ENCODE peak calls at places on chromosomes 1 and 21, in nine cellular contexts. O is OCI-LY7, S is lower leg skin, I is lung microvascular endothelial cell, F is C1 segment of cervical spinal cord, G is GM20000, E is astrocyte of the cerebellum, J is frontal cortex, X is HEK293T. K is an unnamed sample.

GRCh38 chr1:152112101-152112884 is 3.0 kb downstream of the TCHH start:
- DNase-seq in G (no peak), E (no peak), F (no peak), I (peak), X (peak), S (no peak), O (no peak), J (no peak), K (no peak)

GRCh38 chr21:45308211-45309068 is 20.7 kb upstream of the POFUT2 start:
- DNase-seq in J (no peak), X (no peak), S (no peak), F (no peak), G (no peak), I (no peak), O (peak), E (peak), K (no peak)

GRCh38 chr1:15856888-15857287 is 9.4 kb downstream of the SPEN start:
- DNase-seq in E (no peak), J (no peak), O (no peak), G (no peak), S (no peak), X (no peak), F (no peak), I (no peak), K (no peak)

GRCh38 chr1:201481004-201481380 is 12.0 kb upstream of the PHLDA3 start:
- DNase-seq in O (no peak), J (peak), X (no peak), F (no peak), S (no peak), E (no peak), I (no peak), G (no peak), K (no peak)

GRCh38 chr21:37452222-37452621 is 85.6 kb downstream of the DYRK1A start:
- DNase-seq in F (no peak), E (peak), O (no peak), S (no peak), X (no peak), I (peak), G (no peak), J (no peak), K (no peak)

GRCh38 chr1:30907390-30907640 is 1.2 kb downstream of the SDC3 start:
- DNase-seq in J (no peak), X (no peak), F (no peak), G (no peak), I (no peak), E (no peak), S (no peak), O (no peak), K (no peak)

GRCh38 chr1:43058545-43059360 is 100.1 kb upstream of the SLC2A1 start:
- DNase-seq in X (no peak), S (no peak), F (no peak), J (no peak), G (no peak), O (no peak), I (peak), E (no peak), K (no peak)

GRCh38 chr1:156675715-156676311 is 1.4 kb downstream of the NES start:
- DNase-seq in E (no peak), O (no peak), F (no peak), S (no peak), J (peak), G (no peak), I (peak), X (no peak), K (no peak)

GRCh38 chr1:219659005-219659632 is 46.2 kb upstream of the ZC3H11B start:
- DNase-seq in J (no peak), S (no peak), X (no peak), O (no peak), G (no peak), F (no peak), I (no peak), E (peak), K (no peak)

GRCh38 chr1:35852241-35852640 is 30.8 kb upstream of the AGO1 start:
- DNase-seq in X (no peak), S (no peak), F (no peak), J (no peak), G (no peak), I (no peak), O (no peak), E (no peak), K (no peak)

GRCh38 chr1:205916541-205916940 is 26.7 kb downstream of the SLC26A9 start:
- DNase-seq in O (no peak), X (no peak), S (no peak), F (no peak), G (no peak), J (no peak), I (peak), E (no peak), K (peak)

GRCh38 chr1:9847269-9847668 is 23.5 kb upstream of the CLSTN1 start:
- DNase-seq in I (no peak), J (no peak), G (no peak), O (no peak), E (no peak), S (no peak), F (no peak), X (no peak), K (no peak)

GRCh38 chr1:220544901-220545303 is 17.0 kb downstream of the MARK1 start:
- DNase-seq in S (no peak), J (no peak), X (peak), E (no peak), O (peak), I (peak), G (no peak), F (no peak), K (no peak)

GRCh38 chr21:28283652-28284490 is 708.8 kb downstream of the LTN1 start:
- DNase-seq in S (no peak), F (no peak), E (peak), I (peak), G (no peak), O (no peak), X (no peak), J (no peak), K (no peak)

GRCh38 chr1:156926175-156926574 is 5.7 kb downstream of the LRRC71 start:
- DNase-seq in F (no peak), E (peak), X (no peak), I (peak), S (peak), G (no peak), J (no peak), O (no peak), K (no peak)

GRCh38 chr1:20596106-20596505 is 7.2 kb downstream of the CDA start:
- DNase-seq in G (no peak), X (no peak), I (no peak), E (no peak), S (no peak), O (no peak), J (no peak), F (no peak), K (no peak)

GRCh38 chr1:15727424-15727823 is 8.6 kb upstream of the SLC25A34 start:
- DNase-seq in S (no peak), X (no peak), J (no peak), E (no peak), I (no peak), G (no peak), F (no peak), O (no peak), K (no peak)

GRCh38 chr1:215551806-215552205 is 15.3 kb upstream of the KCTD3 start:
- DNase-seq in X (no peak), G (no peak), J (no peak), E (no peak), O (no peak), I (no peak), S (no peak), F (no peak), K (no peak)

GRCh38 chr1:85465099-85465790 is at the start of gene DDAH1:
- DNase-seq in F (peak), X (peak), O (no peak), E (peak), G (no peak), I (peak), S (no peak), J (peak), K (no peak)

GRCh38 chr1:113141650-113142473 is 68.9 kb downstream of the LRIG2 start:
- DNase-seq in F (no peak), E (no peak), I (peak), G (no peak), X (no peak), J (no peak), O (no peak), S (no peak), K (no peak)

K was measured in right atrium auricular region.